ENCODE peak calls at places on chromosomes 3 and 15, in eight cellular contexts. D, T, L, N, H, M, G and I are unnamed samples.

GRCh38 chr15:56987286-56987685 is 68.8 kb downstream of the TCF12 start:
- DNase-seq in D (no peak), T (no peak), L (no peak), N (no peak), H (no peak), M (no peak), G (no peak), I (no peak)

GRCh38 chr15:60520041-60520824 is 41.3 kb upstream of the ICE2 start:
- DNase-seq in D (no peak), T (no peak), L (no peak), N (no peak), H (no peak), M (no peak), G (peak; percentile 24), I (no peak)

GRCh38 chr15:67185621-67186225 is 68.7 kb downstream of the AAGAB start:
- DNase-seq in D (no peak), T (no peak), L (no peak), N (no peak), H (no peak), M (no peak), G (no peak), I (no peak)

GRCh38 chr3:183428140-183429023 is at the start of gene MCF2L2:
- DNase-seq in D (peak; percentile 70), T (peak; percentile 63), L (peak; percentile 65), N (no peak), H (peak; percentile 38), M (peak; percentile 42), G (peak; percentile 7), I (peak; percentile 32)

GRCh38 chr3:191136347-191136746 is 62.7 kb upstream of the OSTN start:
- DNase-seq in D (no peak), T (no peak), L (no peak), N (no peak), H (no peak), M (no peak), G (no peak), I (no peak)

GRCh38 chr3:127768346-127769008 is 53.8 kb downstream of the MGLL start:
- DNase-seq in D (no peak), T (no peak), L (no peak), N (no peak), H (no peak), M (no peak), G (no peak), I (no peak)

GRCh38 chr3:186599785-186600166 is 13.1 kb upstream of the AHSG start:
- DNase-seq in D (no peak), T (no peak), L (no peak), N (no peak), H (no peak), M (no peak), G (no peak), I (no peak)

GRCh38 chr3:172201136-172201989 is 162.0 kb downstream of the FNDC3B start:
- DNase-seq in D (peak; percentile 82), T (no peak), L (peak; percentile 74), N (peak; percentile 82), H (no peak), M (no peak), G (no peak), I (no peak)

GRCh38 chr15:82810863-82811421 is 1.5 kb downstream of the WHAMM start:
- DNase-seq in D (no peak), T (peak; percentile 13), L (no peak), N (no peak), H (no peak), M (no peak), G (no peak), I (no peak)

GRCh38 chr3:5010706-5011554 is 31.7 kb downstream of the BHLHE40 start:
- DNase-seq in D (no peak), T (no peak), L (no peak), N (no peak), H (no peak), M (no peak), G (no peak), I (no peak)

GRCh38 chr3:27089063-27089462 is 280.1 kb downstream of the NEK10 start:
- DNase-seq in D (no peak), T (no peak), L (no peak), N (no peak), H (no peak), M (no peak), G (no peak), I (no peak)

GRCh38 chr3:150146891-150147761 is 176.4 kb upstream of the PFN2 start:
- DNase-seq in D (no peak), T (no peak), L (no peak), N (no peak), H (no peak), M (no peak), G (no peak), I (no peak)

GRCh38 chr3:190526787-190527767 is 13.2 kb downstream of the IL1RAP start:
- DNase-seq in D (no peak), T (no peak), L (no peak), N (no peak), H (no peak), M (no peak), G (no peak), I (no peak)

GRCh38 chr3:151091685-151092352 is 6.4 kb downstream of the MED12L start:
- DNase-seq in D (no peak), T (no peak), L (no peak), N (no peak), H (no peak), M (no peak), G (no peak), I (no peak)

GRCh38 chr3:25297667-25298585 is 130.1 kb upstream of the RARB start:
- DNase-seq in D (no peak), T (no peak), L (no peak), N (no peak), H (no peak), M (no peak), G (no peak), I (no peak)

GRCh38 chr3:106161236-106161635 is 292.4 kb upstream of the CBLB start:
- DNase-seq in D (no peak), T (no peak), L (no peak), N (no peak), H (no peak), M (no peak), G (no peak), I (no peak)

GRCh38 chr3:48058089-48058488 is 41.9 kb upstream of the MAP4 start:
- DNase-seq in D (no peak), T (no peak), L (no peak), N (no peak), H (no peak), M (no peak), G (no peak), I (no peak)

GRCh38 chr15:68639926-68640600 is 61.3 kb downstream of the CORO2B start:
- DNase-seq in D (no peak), T (no peak), L (no peak), N (peak; percentile 45), H (no peak), M (no peak), G (no peak), I (no peak)